ENCODE peak calls at places on chromosomes 7 and 10, in eight cellular contexts. R, M, V, Z, U, X, I and F are unnamed samples.

GRCh38 chr7:41943098-41943577 is 240.2 kb upstream of the INHBA start:
- DNase-seq in U (peak), I (peak), X (peak), Z (no peak), M (peak), V (peak), R (peak), F (peak)

GRCh38 chr7:54769203-54769602 is 10.2 kb upstream of the SEC61G start:
- DNase-seq in Z (no peak), U (no peak), M (no peak), X (no peak), V (no peak), I (no peak), R (no peak), F (no peak)

GRCh38 chr10:117216611-117217195 is 19.4 kb downstream of the KCNK18 start:
- DNase-seq in Z (peak), M (peak), R (peak), U (no peak), V (peak), X (peak), I (peak), F (peak)

GRCh38 chr7:120055300-120055699 is 217.7 kb upstream of the KCND2 start:
- DNase-seq in Z (no peak), R (no peak), X (no peak), U (no peak), V (no peak), M (no peak), I (no peak), F (no peak)

GRCh38 chr7:81140206-81140605 is 221.4 kb upstream of the SEMA3C start:
- DNase-seq in Z (no peak), M (no peak), U (no peak), I (no peak), X (no peak), R (no peak), V (no peak), F (no peak)

GRCh38 chr7:138243430-138243829 is 167.2 kb downstream of the AKR1D1 start:
- DNase-seq in X (peak), U (no peak), M (no peak), R (no peak), Z (peak), V (no peak), I (no peak), F (no peak)

GRCh38 chr7:20532841-20533240 is 82.6 kb upstream of the ABCB5 start:
- DNase-seq in V (no peak), X (no peak), U (no peak), Z (no peak), M (no peak), R (no peak), I (no peak), F (no peak)

GRCh38 chr10:94069884-94070283 is 76.2 kb downstream of the PLCE1 start:
- DNase-seq in I (no peak), R (no peak), M (no peak), Z (no peak), U (no peak), X (no peak), V (no peak), F (no peak)

GRCh38 chr7:12373580-12374263 is 29.9 kb downstream of the VWDE start:
- DNase-seq in X (no peak), M (no peak), I (no peak), U (no peak), Z (no peak), V (no peak), R (no peak), F (no peak)

GRCh38 chr7:134058980-134059379 is 68.2 kb upstream of the LRGUK start:
- DNase-seq in X (no peak), R (no peak), U (no peak), I (no peak), Z (no peak), V (no peak), M (no peak), F (no peak)

GRCh38 chr10:34590802-34591201 is 224.3 kb downstream of the PARD3 start:
- DNase-seq in M (no peak), Z (no peak), V (no peak), I (no peak), X (no peak), R (no peak), U (no peak), F (no peak)

GRCh38 chr7:87416682-87417587 is 58.5 kb downstream of the ABCB4 start:
- DNase-seq in Z (peak), X (peak), U (peak), M (no peak), I (peak), V (no peak), R (peak), F (peak)

GRCh38 chr10:3067045-3067858 is at the start of gene PFKP:
- DNase-seq in M (no peak), V (peak), R (peak), X (peak), I (no peak), Z (no peak), U (no peak), F (peak)

GRCh38 chr10:24947304-24948097 is 4.9 kb downstream of the PRTFDC1 start:
- DNase-seq in Z (no peak), X (no peak), U (peak), M (no peak), V (no peak), R (no peak), I (no peak), F (no peak)

GRCh38 chr10:129140861-129141260 is 326.2 kb upstream of the MGMT start:
- DNase-seq in U (no peak), M (no peak), V (no peak), X (no peak), Z (no peak), I (no peak), R (no peak), F (no peak)

DNA sequence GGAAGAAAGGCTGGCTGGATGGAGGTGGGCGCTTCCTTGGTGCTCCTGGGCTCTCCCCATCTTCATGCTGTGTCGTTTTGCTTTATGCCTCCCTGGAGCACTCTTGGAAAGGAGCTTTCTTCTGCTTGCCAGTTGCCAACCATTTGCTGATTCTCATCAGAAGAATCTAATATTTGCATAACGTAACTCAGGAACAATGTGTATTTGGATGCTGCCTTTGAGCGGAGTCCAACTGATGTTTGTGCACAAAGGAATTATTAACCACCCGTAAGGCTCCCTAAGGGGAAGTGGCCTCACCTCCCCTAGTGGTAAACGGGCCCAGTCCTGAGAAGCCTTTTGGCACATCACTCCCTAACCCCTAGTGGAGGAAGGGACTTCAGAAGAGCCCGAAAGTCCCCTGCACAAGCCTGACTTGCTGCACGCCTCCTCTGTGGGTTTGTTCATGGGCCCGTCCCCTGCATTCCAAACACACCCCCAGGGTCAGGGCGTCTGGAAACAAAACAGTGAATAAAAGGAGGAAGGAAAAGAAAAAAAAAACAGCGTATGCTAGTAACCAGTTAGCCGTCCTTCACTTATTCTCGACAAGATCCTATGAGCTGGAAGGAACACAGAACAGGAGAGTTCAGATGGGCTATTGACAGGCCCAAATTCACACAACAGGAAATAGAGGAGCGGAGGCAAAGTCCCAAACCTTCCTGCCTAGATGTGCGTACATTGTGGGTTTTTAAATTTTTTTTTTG is 602.2 kb downstream of the LRMDA start:
- DNase-seq in R (no peak), U (peak), V (no peak), Z (no peak), X (no peak), M (peak), I (no peak), F (peak)
- TF ChIP-seq POLR2A in R (no peak), U (no peak), V (no peak), Z (no peak), X (no peak), M (no peak), I (no peak), F (no peak)

DNA sequence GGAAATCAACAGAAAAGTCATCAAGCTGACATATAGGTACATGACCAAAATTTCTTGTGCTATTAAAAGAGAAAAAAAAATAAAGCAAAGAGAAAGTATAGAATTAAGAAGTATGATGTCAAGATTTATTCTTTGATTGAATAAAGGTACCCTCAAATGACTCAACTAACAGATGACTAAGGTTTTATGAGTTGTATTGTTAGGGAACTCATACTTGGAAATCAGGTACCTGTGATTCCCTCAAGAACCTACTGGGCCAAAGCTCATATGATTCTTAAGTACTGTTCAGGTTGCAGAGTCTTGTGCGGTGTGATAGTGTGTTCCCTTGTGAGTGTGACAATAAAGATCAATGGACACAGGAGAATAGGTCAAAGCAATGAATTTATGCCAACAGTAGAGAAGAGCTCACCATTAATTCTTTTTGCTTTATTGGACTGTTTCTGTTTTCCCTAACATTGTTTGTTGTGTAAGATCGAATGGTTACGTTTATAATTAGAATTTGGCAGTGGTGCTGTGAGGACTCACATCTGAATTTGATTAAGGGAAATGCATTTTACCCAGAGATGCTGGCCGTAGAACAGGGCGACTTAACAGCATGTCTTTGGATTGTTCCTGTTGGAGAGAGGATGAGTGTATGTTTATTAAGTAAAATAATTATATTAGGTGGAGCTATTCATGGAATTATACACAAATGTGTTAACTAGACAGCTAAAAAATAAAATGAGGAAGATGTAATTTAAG is 293.2 kb upstream of the SEMA3D start:
- DNase-seq in U (no peak), R (no peak), M (no peak), I (no peak), Z (no peak), V (no peak), X (no peak), F (no peak)
- TF ChIP-seq EP300 in U (no peak), R (no peak), M (no peak), I (no peak), Z (no peak), V (no peak), X (no peak), F (no peak)

GRCh38 chr7:102006695-102007094 is 189.3 kb downstream of the CUX1 start:
- DNase-seq in I (no peak), X (no peak), U (no peak), M (no peak), V (no peak), Z (no peak), R (no peak), F (no peak)

GRCh38 chr7:102009628-102010027 is 192.2 kb downstream of the CUX1 start:
- DNase-seq in X (no peak), I (no peak), U (no peak), R (no peak), V (no peak), Z (no peak), M (no peak), F (no peak)

GRCh38 chr7:102004831-102005230 is 187.4 kb downstream of the CUX1 start:
- DNase-seq in U (no peak), X (no peak), R (no peak), M (no peak), I (no peak), Z (no peak), V (no peak), F (no peak)

GRCh38 chr7:102005933-102006332 is 188.5 kb downstream of the CUX1 start:
- DNase-seq in V (no peak), X (no peak), R (no peak), M (no peak), I (no peak), Z (no peak), U (no peak), F (no peak)

DNA sequence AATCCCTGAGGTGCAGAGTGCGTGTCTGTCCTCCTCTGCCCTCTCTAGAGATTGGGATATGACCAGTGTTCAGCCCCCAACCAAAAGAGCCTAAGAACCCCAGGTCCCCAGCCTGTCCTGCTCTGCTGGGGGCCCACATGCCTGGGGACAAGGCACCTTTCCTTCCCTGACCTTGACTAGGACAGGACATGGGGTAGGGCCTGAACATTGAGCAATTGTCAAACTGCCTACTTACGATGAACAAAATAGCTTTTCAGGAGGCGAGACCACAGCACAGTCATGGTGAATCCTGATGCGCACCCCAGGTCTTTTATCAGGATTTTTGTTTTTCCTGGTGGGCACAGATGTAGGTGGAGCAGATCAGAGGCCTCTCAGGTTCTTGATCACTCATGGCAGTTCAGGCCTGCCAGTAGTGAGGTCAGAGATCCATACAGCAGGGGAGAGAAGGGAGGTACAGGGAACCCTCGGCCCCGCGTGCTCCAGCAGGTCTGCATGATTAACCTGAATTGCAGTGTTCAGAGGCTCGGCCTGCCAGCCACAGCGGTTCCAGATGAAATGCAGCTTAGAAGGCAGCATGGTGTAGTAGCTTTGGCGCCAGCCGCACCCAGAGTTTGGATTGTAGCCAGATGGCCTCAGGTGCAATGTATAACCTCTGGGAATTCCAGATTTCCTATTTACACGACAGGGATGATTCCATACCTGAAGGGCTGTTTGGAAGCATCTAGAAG is 191.3 kb downstream of the CUX1 start:
- DNase-seq in X (no peak), V (no peak), U (no peak), I (no peak), M (no peak), R (peak), Z (no peak), F (no peak)
- H3K27ac ChIP-seq in X (no peak), V (no peak), U (no peak), I (peak), M (peak), R (peak), Z (no peak), F (no peak)

GRCh38 chr7:28200598-28200997 is 20.0 kb upstream of the JAZF1 start:
- DNase-seq in Z (no peak), R (no peak), I (no peak), V (no peak), X (no peak), M (no peak), U (no peak), F (no peak)
- TF ChIP-seq POLR2A in Z (no peak), R (no peak), I (no peak), V (no peak), X (no peak), M (no peak), U (no peak), F (no peak)

DNA sequence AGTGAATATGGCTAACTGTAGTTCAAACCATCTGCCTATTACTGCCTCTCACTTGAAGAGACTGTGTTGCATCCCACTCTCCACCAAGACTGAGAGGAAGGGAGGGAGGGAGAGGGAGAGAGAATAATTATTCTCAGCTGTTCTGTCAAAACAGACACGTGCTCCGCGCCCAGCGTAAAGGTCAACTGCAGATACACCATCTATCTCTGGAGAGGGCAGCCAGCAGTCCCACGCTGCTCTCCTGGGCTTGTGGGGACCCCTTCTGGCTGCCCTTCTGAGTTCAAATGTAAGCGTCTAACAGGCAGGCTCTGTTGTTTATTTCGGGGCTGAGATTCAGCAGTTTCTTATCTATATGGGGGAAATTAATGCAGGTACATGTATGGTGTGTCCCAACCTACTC is 625.5 kb upstream of the GALNT17 start:
- DNase-seq in V (no peak), I (no peak), X (no peak), Z (peak), U (no peak), M (no peak), R (no peak), F (no peak)
- TF ChIP-seq EP300 in V (no peak), I (no peak), X (no peak), Z (no peak), U (no peak), M (no peak), R (no peak), F (no peak)

GRCh38 chr10:21535494-21535818 is 1.4 kb downstream of the MLLT10 start:
- DNase-seq in U (no peak), R (no peak), M (no peak), V (no peak), I (no peak), Z (no peak), X (no peak), F (no peak)
- H3K27ac ChIP-seq in U (no peak), R (peak), M (peak), V (peak), I (peak), Z (no peak), X (peak), F (peak)

GRCh38 chr7:150322833-150323681 is at the start of the genes ACTR3C and LRRC61:
- DNase-seq in M (no peak), I (no peak), X (peak), U (no peak), Z (peak), R (peak), V (no peak), F (peak)
- TF ChIP-seq POLR2A in M (no peak), I (no peak), X (peak), U (peak), Z (no peak), R (peak), V (no peak), F (no peak)

GRCh38 chr10:120586471-120586872 is 129.4 kb downstream of the PLPP4 start:
- DNase-seq in M (no peak), U (no peak), Z (no peak), R (no peak), V (no peak), X (no peak), I (no peak), F (no peak)
- TF ChIP-seq EP300 in M (no peak), U (no peak), Z (no peak), R (no peak), V (no peak), X (no peak), I (no peak), F (no peak)

DNA sequence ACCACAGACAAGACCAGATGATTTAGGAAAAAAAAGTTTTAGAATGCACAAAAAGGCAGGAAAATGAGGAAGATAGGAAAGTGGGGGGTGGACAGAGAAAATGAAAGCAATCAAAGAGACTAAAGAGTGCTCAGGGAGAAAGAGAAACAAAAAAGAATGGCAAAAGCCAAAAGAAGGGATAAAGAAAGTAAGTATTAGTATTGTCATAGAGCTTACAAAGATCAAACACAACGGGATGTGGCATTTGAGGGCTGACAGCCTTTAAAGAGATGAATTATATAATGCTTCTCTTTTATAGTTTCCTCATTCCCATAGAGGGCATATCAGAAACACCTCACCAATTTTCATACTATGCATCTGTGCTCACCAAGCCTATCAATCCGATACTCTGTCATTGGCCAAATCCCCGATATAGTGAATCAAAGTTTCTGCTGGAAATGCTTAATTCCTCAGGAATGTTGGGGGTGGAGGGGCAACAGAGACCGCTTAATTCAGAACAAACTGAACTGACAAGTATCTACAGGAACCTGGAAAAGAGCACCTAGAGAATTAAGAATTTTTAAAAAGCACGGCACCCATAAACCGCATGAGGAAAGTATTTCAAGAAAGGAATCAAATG is 2.7 kb downstream of the COG5 start:
- DNase-seq in U (no peak), X (no peak), I (no peak), Z (no peak), R (no peak), M (no peak), V (no peak), F (no peak)
- H3K27ac ChIP-seq in U (no peak), X (no peak), I (no peak), Z (no peak), R (peak), M (no peak), V (no peak), F (no peak)

DNA sequence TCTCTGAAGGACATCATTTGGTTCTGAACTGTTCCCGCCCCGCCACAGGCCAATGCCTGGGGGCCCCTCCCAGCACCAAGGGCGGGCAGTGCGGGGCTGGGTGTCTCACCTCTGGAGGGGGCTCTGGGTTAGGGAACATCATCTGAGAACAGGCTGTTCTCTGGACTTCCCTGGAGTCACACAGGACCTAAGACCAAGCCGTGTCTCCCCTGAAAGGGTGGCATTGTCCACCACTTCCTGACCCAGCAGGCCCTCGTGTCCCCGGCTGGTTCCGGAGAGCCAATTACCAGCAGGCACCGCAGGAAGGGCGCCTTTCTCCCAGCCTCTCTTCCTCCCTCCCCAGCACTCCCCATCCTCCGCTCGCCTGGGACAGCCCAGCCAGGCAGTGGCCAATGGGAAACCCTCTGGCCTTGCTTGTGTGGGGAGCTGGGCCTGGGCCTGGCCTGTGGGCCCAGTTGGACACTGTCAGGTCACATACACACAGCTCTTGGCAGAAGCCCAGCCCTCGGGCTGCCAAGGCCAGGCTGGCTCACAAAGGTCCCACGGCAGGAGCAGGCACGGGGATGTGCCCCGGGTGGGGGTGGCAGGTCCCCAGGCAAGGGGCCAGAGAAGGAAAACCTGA is 119.5 kb downstream of the SPDYE5 start:
- DNase-seq in R (peak), M (no peak), X (no peak), I (peak), V (peak), Z (no peak), U (no peak), F (peak)
- TF ChIP-seq POLR2A in R (no peak), M (no peak), X (no peak), I (peak), V (no peak), Z (no peak), U (no peak), F (no peak)